ENCODE peak calls at places on chromosomes 12 and 14, in five cellular contexts. N, E, X, S and O are unnamed samples.
A peak's percentile ranks its signal among the peaks of the same experiment; 100 is the strongest.

GRCh38 chr14:50342211-50343080 is 30.3 kb downstream of the DMAC2L start:
- DNase-seq in N (peak; percentile 64), S (no peak), X (peak; percentile 74), E (peak; percentile 86), O (peak; percentile 63)

GRCh38 chr14:80805136-80805535 is 136.4 kb downstream of the CEP128 start:
- DNase-seq in X (peak; percentile 31), E (no peak), S (no peak), N (no peak), O (no peak)

GRCh38 chr14:103395245-103395644 is 10.0 kb downstream of the MARK3 start:
- DNase-seq in S (no peak), X (no peak), E (no peak), N (no peak), O (no peak)

GRCh38 chr12:9244894-9245293 is 36.7 kb upstream of the PZP start:
- DNase-seq in N (no peak), S (no peak), X (no peak), E (peak; percentile 40), O (no peak)

GRCh38 chr12:119178544-119179334 is at the start of gene HSPB8:
- DNase-seq in E (peak; percentile 89), X (peak; percentile 87), N (peak; percentile 93), S (peak; percentile 33), O (peak; percentile 82)

GRCh38 chr14:24911324-24912095 is 138.4 kb downstream of the STXBP6 start:
- DNase-seq in E (peak; percentile 18), X (peak; percentile 72), S (no peak), N (peak; percentile 54), O (no peak)

GRCh38 chr14:51921026-51921425 is 60.6 kb downstream of the GNG2 start:
- DNase-seq in X (peak; percentile 20), N (no peak), S (no peak), E (no peak), O (no peak)

GRCh38 chr14:81710232-81710845 is 176.7 kb upstream of the SEL1L start:
- DNase-seq in S (peak; percentile 16), N (peak; percentile 62), E (peak; percentile 35), X (no peak), O (no peak)

GRCh38 chr12:32437095-32437515 is 37.7 kb downstream of the FGD4 start:
- DNase-seq in N (peak; percentile 53), S (peak; percentile 32), X (peak; percentile 94), E (no peak), O (no peak)

GRCh38 chr12:32443491-32443890 is 44.1 kb downstream of the FGD4 start:
- DNase-seq in E (no peak), S (no peak), N (no peak), X (no peak), O (no peak)

GRCh38 chr12:32435921-32436710 is 36.8 kb downstream of the FGD4 start:
- DNase-seq in X (peak; percentile 41), N (no peak), S (no peak), E (no peak), O (no peak)

GRCh38 chr12:32444895-32445294 is 45.5 kb downstream of the FGD4 start:
- DNase-seq in E (no peak), S (peak; percentile 86), N (peak; percentile 83), X (peak; percentile 84), O (no peak)

GRCh38 chr12:32440120-32440865 is 40.9 kb downstream of the FGD4 start:
- DNase-seq in S (no peak), E (no peak), N (no peak), X (no peak), O (no peak)
- TF ChIP-seq CTCF in S (no peak), E (no peak), N (no peak), X (no peak), O (no peak)

GRCh38 chr12:55743967-55744931 is 1.3 kb downstream of the GDF11 start:
- DNase-seq in X (no peak), S (no peak), E (no peak), N (peak; percentile 30), O (no peak)

GRCh38 chr12:55743131-55743921 is 404 bp downstream of the GDF11 start:
- DNase-seq in E (peak; percentile 69), X (peak; percentile 47), S (no peak), N (peak; percentile 83), O (peak; percentile 61)

GRCh38 chr12:55745361-55746146 is 2.6 kb downstream of the GDF11 start:
- DNase-seq in X (no peak), N (peak; percentile 70), S (no peak), E (no peak), O (no peak)

GRCh38 chr12:55741978-55742377 is 944 bp upstream of the GDF11 start:
- DNase-seq in E (no peak), X (no peak), S (no peak), N (no peak), O (no peak)

GRCh38 chr12:55742719-55743130 is at the start of gene GDF11:
- DNase-seq in S (no peak), X (peak; percentile 64), E (peak; percentile 87), N (peak; percentile 93), O (peak; percentile 83)
- H3K4me1 ChIP-seq in S (peaks cover 11% of the 10 kb centered on the region), X (peaks cover 22% of the 10 kb centered on the region), E (peaks cover 29% of the 10 kb centered on the region), N (peaks cover 22% of the 10 kb centered on the region), O (peaks cover 18% of the 10 kb centered on the region)

GRCh38 chr12:52529417-52529816 is 9.2 kb upstream of the KRT5 start:
- DNase-seq in N (no peak), E (no peak), S (no peak), X (no peak), O (no peak)
- TF ChIP-seq CTCF in N (no peak), E (no peak), S (no peak), X (no peak), O (no peak)

DNA sequence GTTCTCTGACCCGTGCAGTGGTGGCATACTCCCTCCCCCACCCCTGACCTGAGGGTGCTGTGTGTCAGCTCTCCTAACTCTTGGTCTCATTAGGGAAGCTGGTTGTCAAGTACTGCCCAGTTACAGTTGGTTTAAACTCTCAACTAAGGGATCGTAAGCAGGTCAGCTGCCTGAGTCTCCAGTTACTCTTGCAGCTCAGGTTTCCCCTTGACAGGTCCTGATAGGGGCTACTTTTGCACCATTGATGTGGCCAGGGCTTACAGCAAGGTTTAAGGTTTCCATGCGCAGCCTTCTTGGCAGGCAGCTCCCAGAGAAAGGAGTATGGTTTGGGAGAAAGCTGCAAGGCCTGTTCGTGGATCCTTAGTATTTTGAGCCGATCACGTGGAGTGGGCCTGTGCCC is 74.5 kb downstream of the ETV6 start:
- DNase-seq in N (no peak), S (no peak), E (no peak), X (peak; percentile 96), O (no peak)
- H3K4me1 ChIP-seq in N (peaks cover 12% of the 10 kb centered on the region), S (peaks cover 15% of the 10 kb centered on the region), E (peaks cover 14% of the 10 kb centered on the region), X (peaks cover 35% of the 10 kb centered on the region), O (peaks cover 21% of the 10 kb centered on the region)

GRCh38 chr12:67651380-67651695 is 2.8 kb downstream of the DYRK2 start:
- DNase-seq in E (no peak), S (no peak), N (peak; percentile 23), X (no peak), O (peak; percentile 33)
- TF ChIP-seq CTCF in E (no peak), S (no peak), N (peak; percentile 39), X (peak; percentile 26), O (no peak)

GRCh38 chr14:73796881-73797539 is 54.6 kb upstream of the PTGR2 start:
- DNase-seq in S (no peak), N (no peak), E (no peak), X (peak; percentile 75), O (no peak)

GRCh38 chr14:73797540-73797925 is 54.1 kb upstream of the PTGR2 start:
- DNase-seq in E (no peak), N (no peak), X (no peak), S (no peak), O (no peak)

GRCh38 chr14:73804636-73805035 is 47.0 kb upstream of the PTGR2 start:
- DNase-seq in E (no peak), S (no peak), N (no peak), X (no peak), O (no peak)

GRCh38 chr14:73802431-73803188 is 49.0 kb upstream of the PTGR2 start:
- DNase-seq in E (no peak), S (no peak), X (no peak), N (peak; percentile 66), O (peak; percentile 76)

GRCh38 chr14:73800970-73801515 is 50.6 kb upstream of the PTGR2 start:
- DNase-seq in E (peak; percentile 72), X (no peak), N (no peak), S (no peak), O (no peak)
- H3K4me1 ChIP-seq in E (peaks cover 17% of the 10 kb centered on the region), X (peaks cover 14% of the 10 kb centered on the region), N (peaks cover 20% of the 10 kb centered on the region), S (peaks cover 5% of the 10 kb centered on the region), O (peaks cover 30% of the 10 kb centered on the region)

DNA sequence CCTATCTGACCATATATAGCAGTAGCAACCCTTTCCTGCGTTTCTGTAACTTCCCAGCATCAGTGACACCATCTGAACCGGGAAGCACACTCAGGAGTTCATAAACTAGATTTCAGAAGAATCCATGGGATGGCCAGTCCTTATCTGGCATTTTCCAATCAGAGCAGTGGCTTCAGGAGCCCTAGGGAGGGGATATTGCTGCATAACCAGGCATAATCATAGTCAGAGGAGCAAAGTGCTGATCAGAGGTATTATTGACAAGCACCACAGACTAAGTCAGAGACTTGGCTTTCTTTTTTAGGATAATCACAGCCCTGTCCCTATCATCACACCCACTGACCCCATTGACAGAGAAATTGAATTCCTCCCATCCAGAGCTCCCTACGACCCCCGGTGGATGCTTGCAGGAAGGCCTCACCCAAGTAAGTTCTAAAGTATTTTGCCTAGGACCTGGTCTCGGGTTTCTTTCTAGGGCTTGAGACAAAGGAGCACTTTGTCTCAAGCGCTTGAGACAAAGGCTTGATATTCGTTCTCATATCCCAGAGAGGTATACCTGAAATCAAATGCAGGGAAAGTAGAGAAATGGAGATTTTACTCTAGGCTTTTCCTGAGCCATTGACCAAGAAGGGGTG is 55.1 kb downstream of the FOXN4 start:
- DNase-seq in N (no peak), X (no peak), E (no peak), S (no peak), O (no peak)
- TF ChIP-seq CTCF in N (no peak), X (no peak), E (no peak), S (no peak), O (no peak)

DNA sequence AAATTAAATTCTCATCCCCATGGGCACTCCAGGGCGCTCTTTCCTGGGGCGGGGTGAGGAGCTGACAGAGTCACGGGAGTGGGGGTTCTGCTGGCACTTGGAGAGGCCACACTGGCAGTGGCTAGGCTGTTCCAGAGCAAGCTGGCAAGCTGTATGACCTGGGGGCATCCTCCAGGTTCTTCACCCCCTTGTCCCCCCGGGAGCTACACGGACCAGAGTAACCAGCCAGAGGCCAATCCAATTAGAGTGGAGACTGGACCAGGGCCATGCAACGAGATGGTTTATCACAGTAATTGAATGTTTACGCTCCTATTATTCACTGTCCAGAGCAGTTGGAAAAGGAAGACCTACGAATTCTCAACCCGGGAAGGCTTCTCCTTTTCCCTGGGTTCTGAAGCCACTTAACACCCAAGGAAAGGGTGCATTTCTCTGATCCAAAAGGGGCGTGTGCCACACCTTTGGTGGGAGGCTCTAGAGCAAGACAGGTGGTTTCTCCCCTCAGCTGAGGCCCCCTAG is 43.8 kb upstream of the PNMA1 start:
- DNase-seq in N (no peak), S (no peak), X (no peak), E (no peak), O (peak; percentile 68)
- H3K4me1 ChIP-seq in N (peaks cover 75% of the 10 kb centered on the region), S (peaks cover 46% of the 10 kb centered on the region), X (peaks cover 59% of the 10 kb centered on the region), E (peaks cover 82% of the 10 kb centered on the region), O (peaks cover 75% of the 10 kb centered on the region)